ENCODE peak calls at places on chromosomes 5 and 9, in seven cellular contexts. L is stomach, D is coronary artery, Y is hepatocyte, K is endothelial cell of umbilical vein, I is astrocyte of the spinal cord, P is cardiac muscle cell. R is an unnamed sample.

GRCh38 chr5:87539839-87540238 is 127.1 kb upstream of the CCNH start:
- DNase-seq in I (no peak), P (no peak), D (no peak), L (no peak), K (no peak), Y (no peak), R (peak)

GRCh38 chr9:121652037-121652837 is 803 bp downstream of the DAB2IP start:
- DNase-seq in L (peak), P (no peak), I (no peak), K (peak), Y (peak), D (no peak), R (no peak)

GRCh38 chr9:93708987-93709302 is 132.6 kb downstream of the PHF2 start:
- DNase-seq in P (no peak), Y (no peak), I (no peak), L (no peak), D (no peak), K (no peak), R (no peak)

GRCh38 chr5:72788851-72789505 is 27.5 kb upstream of the TNPO1 start:
- DNase-seq in K (no peak), D (no peak), L (no peak), I (no peak), P (no peak), Y (peak), R (no peak)

GRCh38 chr5:95712347-95712958 is 18.7 kb upstream of the RHOBTB3 start:
- DNase-seq in Y (peak), L (no peak), P (peak), D (no peak), I (peak), K (peak), R (no peak)

GRCh38 chr5:26329562-26330189 is 708.7 kb downstream of the CDH9 start:
- DNase-seq in I (peak), L (no peak), D (no peak), P (no peak), K (no peak), Y (peak), R (no peak)

GRCh38 chr9:128391956-128392301 is 20.8 kb downstream of the URM1 start:
- DNase-seq in Y (no peak), K (no peak), L (no peak), I (no peak), P (no peak), D (no peak), R (no peak)

GRCh38 chr5:61052870-61053269 is 107.9 kb downstream of the NDUFAF2 start:
- DNase-seq in Y (peak), P (peak), D (no peak), I (peak), L (no peak), K (peak), R (no peak)

GRCh38 chr5:138274189-138274853 is at the start of gene GFRA3:
- DNase-seq in L (no peak), Y (peak), D (no peak), I (peak), K (no peak), P (peak), R (no peak)

GRCh38 chr5:147359551-147359950 is 124.7 kb downstream of the STK32A start:
- DNase-seq in L (no peak), Y (no peak), I (no peak), D (no peak), K (no peak), P (no peak), R (no peak)

GRCh38 chr5:137287564-137287963 is 211.6 kb downstream of the SPOCK1 start:
- DNase-seq in D (no peak), P (no peak), L (no peak), I (no peak), Y (no peak), K (no peak), R (no peak)

GRCh38 chr5:150146235-150146634 is 9.4 kb downstream of the PDGFRB start:
- DNase-seq in D (no peak), L (no peak), P (no peak), Y (no peak), I (no peak), K (no peak), R (no peak)

GRCh38 chr5:140011297-140011802 is 31.7 kb downstream of the NRG2 start:
- DNase-seq in P (no peak), D (no peak), L (no peak), I (no peak), Y (peak), K (no peak), R (no peak)

GRCh38 chr5:96702503-96703383 is 40.6 kb downstream of the CAST start:
- DNase-seq in P (peak), I (peak), Y (peak), L (peak), D (peak), K (peak), R (no peak)

GRCh38 chr5:168404366-168404765 is 81.9 kb upstream of the RARS1 start:
- DNase-seq in D (no peak), L (no peak), I (peak), P (peak), K (no peak), Y (peak), R (no peak)

GRCh38 chr5:65969539-65970393 is 43.4 kb downstream of the ERBIN start:
- DNase-seq in P (no peak), L (no peak), I (no peak), D (no peak), K (no peak), Y (no peak), R (no peak)
- H3K4me3 ChIP-seq in P (no peak), L (no peak), I (no peak), D (no peak), K (no peak), Y (no peak), R (no peak)

GRCh38 chr5:143347698-143348344 is 55.7 kb downstream of the NR3C1 start:
- DNase-seq in L (no peak), Y (no peak), I (no peak), D (no peak), P (no peak), K (no peak), R (no peak)
- TF ChIP-seq CTCF in L (no peak), Y (no peak), I (no peak), D (no peak), P (no peak), K (no peak), R (no peak)

GRCh38 chr9:125238915-125239446 is 2.2 kb downstream of the HSPA5 start:
- DNase-seq in L (no peak), K (no peak), I (no peak), D (no peak), P (no peak), Y (no peak), R (no peak)
- H3K4me3 ChIP-seq in L (peak), K (peak), I (peak), D (peak), P (peak), Y (peak), R (peak)

GRCh38 chr9:129839324-129840023 is 4.2 kb downstream of the USP20 start:
- DNase-seq in I (no peak), P (no peak), D (no peak), K (no peak), Y (no peak), L (no peak), R (no peak)

GRCh38 chr9:129845373-129845772 is 10.1 kb downstream of the USP20 start:
- DNase-seq in I (no peak), K (no peak), Y (no peak), D (no peak), L (no peak), P (no peak), R (no peak)

GRCh38 chr9:129840024-129840423 is 4.8 kb downstream of the USP20 start:
- DNase-seq in K (no peak), L (no peak), D (no peak), Y (no peak), P (no peak), I (no peak), R (no peak)

GRCh38 chr9:129838707-129839259 is 3.5 kb downstream of the USP20 start:
- DNase-seq in D (no peak), K (no peak), Y (no peak), P (peak), I (peak), L (no peak), R (no peak)

DNA sequence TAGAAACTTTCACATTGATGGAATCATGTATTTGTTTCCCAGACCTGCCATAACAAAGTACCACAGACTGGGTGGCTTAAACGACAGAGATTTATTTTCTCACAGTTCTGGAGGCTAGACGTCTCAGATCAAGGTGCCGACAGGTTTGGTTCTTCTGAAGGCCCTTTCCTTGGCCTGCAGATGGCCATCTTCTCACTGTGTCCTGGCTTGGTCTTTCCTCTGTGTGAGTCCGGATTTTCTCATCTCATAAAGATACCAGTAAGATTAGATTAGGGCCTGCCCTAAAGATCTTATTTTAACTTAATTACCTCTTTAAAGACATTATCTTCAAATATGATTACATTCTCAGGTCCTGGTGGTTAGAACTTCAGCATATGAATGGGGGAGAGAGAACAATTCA is 5.8 kb downstream of the USP20 start:
- DNase-seq in I (no peak), L (no peak), K (no peak), Y (no peak), P (no peak), D (no peak), R (no peak)
- TF ChIP-seq CTCF in I (no peak), L (no peak), K (no peak), Y (no peak), P (no peak), D (no peak), R (no peak)

DNA sequence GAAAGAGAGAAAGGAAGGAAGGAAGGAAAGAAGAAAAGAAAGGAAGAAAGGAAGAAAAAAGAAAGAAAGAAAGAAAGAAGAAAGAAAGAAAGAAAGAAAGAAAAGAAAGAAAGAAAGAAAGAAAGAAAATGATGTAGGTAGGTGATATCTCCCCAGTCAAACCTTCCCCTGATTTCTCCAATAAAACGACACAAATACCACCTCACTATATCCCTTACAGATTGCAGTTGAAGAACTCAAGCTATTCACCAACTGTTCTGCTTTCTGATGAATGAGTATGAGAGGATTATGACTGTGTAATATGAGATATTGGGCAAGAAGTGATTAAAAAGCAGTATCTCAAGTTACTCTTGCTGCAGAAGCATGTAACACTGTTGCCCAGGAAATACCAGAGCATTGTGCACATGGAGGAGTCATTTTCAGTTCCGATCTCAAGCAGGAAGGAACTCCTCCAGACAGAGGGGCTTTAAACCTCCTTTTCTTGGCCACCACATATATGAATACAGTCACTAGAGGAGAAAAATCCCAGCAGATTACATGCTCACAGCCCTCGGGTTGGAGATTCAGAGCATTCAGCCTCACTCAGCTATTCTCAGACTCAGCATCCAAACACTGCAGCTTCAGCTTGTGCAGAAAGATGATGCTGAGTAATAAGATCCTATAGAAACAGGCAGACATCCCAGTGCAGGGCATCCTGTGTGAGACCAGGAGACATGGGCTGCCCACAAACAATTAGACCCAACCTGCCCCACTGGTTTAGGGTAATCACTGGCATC is 61.4 kb downstream of the UGCG start:
- DNase-seq in K (peak), I (peak), Y (peak), L (no peak), D (no peak), P (peak), R (no peak)
- H3K4me3 ChIP-seq in K (no peak), I (no peak), Y (no peak), L (peak), D (peak), P (no peak), R (no peak)

GRCh38 chr9:86516564-86516963 is 162.4 kb upstream of the TUT7 start:
- DNase-seq in Y (no peak), K (no peak), P (no peak), D (no peak), L (no peak), I (no peak), R (no peak)
- TF ChIP-seq CTCF in Y (no peak), K (no peak), P (no peak), D (no peak), L (no peak), I (no peak), R (no peak)

DNA sequence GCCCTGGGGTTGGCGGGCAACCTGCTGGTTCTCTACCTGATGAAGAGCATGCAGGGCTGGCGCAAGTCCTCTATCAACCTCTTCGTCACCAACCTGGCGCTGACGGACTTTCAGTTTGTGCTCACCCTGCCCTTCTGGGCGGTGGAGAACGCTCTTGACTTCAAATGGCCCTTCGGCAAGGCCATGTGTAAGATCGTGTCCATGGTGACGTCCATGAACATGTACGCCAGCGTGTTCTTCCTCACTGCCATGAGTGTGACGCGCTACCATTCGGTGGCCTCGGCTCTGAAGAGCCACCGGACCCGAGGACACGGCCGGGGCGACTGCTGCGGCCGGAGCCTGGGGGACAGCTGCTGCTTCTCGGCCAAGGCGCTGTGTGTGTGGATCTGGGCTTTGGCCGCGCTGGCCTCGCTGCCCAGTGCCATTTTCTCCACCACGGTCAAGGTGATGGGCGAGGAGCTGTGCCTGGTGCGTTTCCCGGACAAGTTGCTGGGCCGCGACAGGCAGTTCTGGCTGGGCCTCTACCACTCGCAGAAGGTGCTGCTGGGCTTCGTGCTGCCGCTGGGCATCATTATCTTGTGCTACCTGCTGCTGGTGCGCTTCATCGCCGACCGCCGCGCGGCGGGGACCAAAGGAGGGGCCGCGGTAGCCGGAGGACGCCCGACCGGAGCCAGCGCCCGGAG is 972 bp downstream of the RXFP3 start:
- DNase-seq in K (no peak), I (no peak), D (no peak), Y (no peak), L (no peak), P (peak), R (no peak)
- H3K4me3 ChIP-seq in K (no peak), I (peak), D (peak), Y (no peak), L (no peak), P (no peak), R (no peak)

DNA sequence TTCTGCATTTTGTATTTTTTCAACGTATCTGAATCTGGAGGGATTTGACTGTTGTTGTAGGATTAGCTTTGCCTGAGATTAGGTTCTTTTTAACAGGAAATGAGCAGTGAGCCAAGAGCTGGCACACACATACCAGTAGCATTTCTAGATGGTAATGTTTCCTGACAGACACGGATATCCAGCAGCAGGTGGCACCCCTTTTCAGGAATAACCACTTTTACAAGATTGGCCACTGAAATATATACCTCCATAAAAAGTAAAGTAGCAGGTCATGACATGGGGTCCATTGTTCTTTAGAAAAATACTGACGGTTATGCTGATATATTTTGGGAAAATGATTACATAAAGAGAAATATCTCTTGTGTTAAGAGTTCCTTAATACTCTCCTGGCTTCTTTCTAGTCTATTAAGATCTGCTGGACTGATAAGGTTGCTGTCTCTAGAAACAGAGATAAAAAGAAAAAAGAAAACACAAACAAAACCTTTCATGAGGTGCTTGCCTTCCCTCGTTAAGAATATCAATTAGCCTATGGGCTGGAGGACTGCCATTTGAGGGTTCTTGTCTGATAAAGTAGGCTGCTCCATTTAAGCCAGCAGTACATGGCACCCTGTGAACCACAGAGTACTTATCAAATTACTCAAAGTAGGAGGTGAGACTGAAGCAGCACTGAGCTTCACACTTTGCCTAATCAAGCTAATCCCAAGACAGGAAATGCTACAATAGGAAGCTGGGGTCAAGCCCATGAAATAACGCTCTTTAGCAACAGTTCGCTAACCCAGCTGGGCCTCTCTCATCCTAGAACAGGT is 101.6 kb upstream of the PCA3 start:
- DNase-seq in L (no peak), I (no peak), Y (no peak), K (peak), D (no peak), P (no peak), R (peak)
- TF ChIP-seq CTCF in L (peak), I (no peak), Y (no peak), K (peak), D (no peak), P (no peak), R (peak)

DNA sequence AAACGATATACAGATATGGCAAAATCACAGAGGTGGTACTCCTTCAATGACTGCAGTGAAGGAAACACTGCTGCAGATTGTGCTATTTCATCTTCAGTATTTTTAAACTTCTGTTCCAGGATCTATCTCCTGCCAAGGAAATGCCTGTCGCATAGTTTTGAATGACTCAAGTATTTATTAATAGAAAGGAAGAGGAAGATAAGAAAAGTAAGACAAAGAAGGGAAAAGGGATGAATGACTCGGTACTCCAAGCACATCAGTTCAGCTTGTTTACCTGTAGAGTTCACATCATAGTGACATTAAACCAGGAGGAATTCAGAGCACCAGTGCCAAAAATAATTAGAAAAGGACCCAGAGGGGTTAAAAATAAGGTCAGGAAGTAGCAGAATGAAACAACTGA is 5.1 kb upstream of the GPX8 start:
- DNase-seq in P (peak), Y (no peak), I (peak), K (peak), D (no peak), L (no peak), R (no peak)
- H3K4me3 ChIP-seq in P (no peak), Y (no peak), I (no peak), K (no peak), D (no peak), L (no peak), R (no peak)

R was measured in LNCaP clone FGC.